ENCODE peak calls at places on chromosomes 12 and 14, in six cellular contexts. One of them, this sample, is unnamed.

GRCh38 chr12:47189753-47190152 is 110.0 kb upstream of the AMIGO2 start:
- DNase-seq in fibroblast of lung: no peak
- DNase-seq in H9: peak; percentile 42
- DNase-seq in endothelial cell of umbilical vein: no peak
- DNase-seq in mesendoderm: no peak
- DNase-seq in neural progenitor cell: no peak
- DNase-seq in this sample: peak; percentile 74

GRCh38 chr14:98185036-98185435 is 1087.0 kb downstream of the BCL11B start:
- DNase-seq in fibroblast of lung: no peak
- DNase-seq in H9: no peak
- DNase-seq in endothelial cell of umbilical vein: no peak
- DNase-seq in mesendoderm: no peak
- DNase-seq in neural progenitor cell: no peak
- DNase-seq in this sample: no peak

GRCh38 chr12:24902521-24903304 is 46.2 kb downstream of the BCAT1 start:
- DNase-seq in fibroblast of lung: peak; percentile 52
- DNase-seq in H9: peak; percentile 72
- DNase-seq in endothelial cell of umbilical vein: no peak
- DNase-seq in mesendoderm: peak; percentile 75
- DNase-seq in neural progenitor cell: peak; percentile 78
- DNase-seq in this sample: peak; percentile 87

GRCh38 chr12:68521848-68522502 is 88.7 kb upstream of the RAP1B start:
- DNase-seq in fibroblast of lung: peak; percentile 15
- DNase-seq in H9: no peak
- DNase-seq in endothelial cell of umbilical vein: no peak
- DNase-seq in mesendoderm: no peak
- DNase-seq in neural progenitor cell: no peak
- DNase-seq in this sample: no peak

GRCh38 chr12:14950982-14951746 is 10.2 kb downstream of the ARHGDIB start:
- DNase-seq in fibroblast of lung: peak; percentile 27
- DNase-seq in H9: peak; percentile 70
- DNase-seq in endothelial cell of umbilical vein: no peak
- DNase-seq in mesendoderm: peak; percentile 94
- DNase-seq in neural progenitor cell: peak; percentile 50
- DNase-seq in this sample: peak; percentile 80

GRCh38 chr12:83664650-83665049 is 977.9 kb downstream of the TMTC2 start:
- DNase-seq in fibroblast of lung: no peak
- DNase-seq in H9: no peak
- DNase-seq in endothelial cell of umbilical vein: no peak
- DNase-seq in mesendoderm: no peak
- DNase-seq in neural progenitor cell: peak; percentile 21
- DNase-seq in this sample: no peak

GRCh38 chr12:53290661-53291060 is 4.7 kb upstream of the PFDN5 start:
- DNase-seq in fibroblast of lung: peak; percentile 52
- DNase-seq in H9: no peak
- DNase-seq in endothelial cell of umbilical vein: no peak
- DNase-seq in mesendoderm: no peak
- DNase-seq in neural progenitor cell: no peak
- DNase-seq in this sample: no peak

GRCh38 chr14:104554088-104554607 is 25.4 kb upstream of the C14orf180 start:
- DNase-seq in fibroblast of lung: no peak
- DNase-seq in H9: no peak
- DNase-seq in endothelial cell of umbilical vein: no peak
- DNase-seq in mesendoderm: no peak
- DNase-seq in neural progenitor cell: no peak
- DNase-seq in this sample: peak; percentile 38

GRCh38 chr14:68020999-68021663 is 201.6 kb downstream of the RAD51B start:
- DNase-seq in fibroblast of lung: no peak
- DNase-seq in H9: no peak
- DNase-seq in endothelial cell of umbilical vein: no peak
- DNase-seq in mesendoderm: no peak
- DNase-seq in neural progenitor cell: no peak
- DNase-seq in this sample: no peak

DNA sequence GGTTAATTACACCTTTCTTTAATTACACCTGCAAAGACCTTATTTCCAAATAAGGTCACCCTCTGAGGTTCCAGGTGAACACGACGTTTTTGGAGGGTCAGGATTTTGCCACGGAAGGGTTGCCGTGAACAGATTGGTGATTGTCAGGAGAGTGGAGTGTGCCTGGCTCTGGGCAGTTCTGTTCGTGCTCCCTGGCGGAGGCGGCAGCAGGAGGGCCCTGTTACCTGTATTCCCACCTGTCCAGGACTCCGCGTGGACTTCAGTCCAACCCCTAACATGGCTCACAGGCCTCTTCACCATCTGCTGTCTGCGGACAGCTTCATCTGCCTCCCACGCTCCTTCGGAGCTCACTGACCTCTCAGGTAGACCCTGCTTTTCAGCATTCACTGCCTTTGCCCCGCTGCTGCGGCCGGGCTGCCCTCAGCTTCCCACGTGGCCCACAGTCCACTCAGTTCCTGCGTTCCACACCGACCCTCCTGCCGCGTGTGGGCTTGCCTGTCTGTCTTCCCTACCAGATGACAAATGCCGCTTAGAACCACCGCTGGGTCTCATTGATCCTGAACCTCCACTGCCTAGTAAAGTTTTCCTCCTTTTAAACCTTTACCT is 187.5 kb upstream of the DIO3 start:
- DNase-seq in fibroblast of lung: no peak
- DNase-seq in H9: no peak
- DNase-seq in endothelial cell of umbilical vein: no peak
- DNase-seq in mesendoderm: no peak
- DNase-seq in neural progenitor cell: no peak
- DNase-seq in this sample: no peak
- H3K27ac ChIP-seq in fibroblast of lung: no peak overlapping the region
- H3K27ac ChIP-seq in H9: no peak overlapping the region
- H3K27ac ChIP-seq in endothelial cell of umbilical vein: no peak overlapping the region
- H3K27ac ChIP-seq in mesendoderm: no peak overlapping the region
- H3K27ac ChIP-seq in neural progenitor cell: no peak overlapping the region
- H3K27ac ChIP-seq in this sample: no peak overlapping the region

DNA sequence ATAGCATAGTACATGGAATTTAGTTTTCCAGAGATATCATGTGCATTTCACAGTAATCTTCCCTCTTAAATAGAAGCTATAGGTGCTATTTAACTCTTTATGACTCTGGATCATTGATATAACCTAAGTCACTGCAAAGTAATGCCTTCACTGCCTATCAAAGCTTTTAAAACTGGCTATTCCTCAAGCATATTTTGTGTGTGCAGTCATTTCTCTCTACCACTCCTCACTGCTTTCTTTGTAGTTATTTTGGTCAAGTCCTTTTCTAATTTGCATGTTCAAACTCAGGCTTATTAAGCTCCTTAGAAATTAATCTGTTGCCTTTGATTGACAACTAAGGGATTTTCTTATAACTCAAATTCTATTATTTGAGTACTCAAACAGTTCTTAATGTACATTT is 79.4 kb upstream of the PLEKHG7 start:
- DNase-seq in fibroblast of lung: peak; percentile 61
- DNase-seq in H9: no peak
- DNase-seq in endothelial cell of umbilical vein: no peak
- DNase-seq in mesendoderm: no peak
- DNase-seq in neural progenitor cell: no peak
- DNase-seq in this sample: no peak
- H3K4me1 ChIP-seq in fibroblast of lung: no peaks in the 10 kb centered on the region
- H3K4me1 ChIP-seq in H9: no peaks in the 10 kb centered on the region
- H3K4me1 ChIP-seq in endothelial cell of umbilical vein: no peaks in the 10 kb centered on the region
- H3K4me1 ChIP-seq in mesendoderm: no peaks in the 10 kb centered on the region
- H3K4me1 ChIP-seq in neural progenitor cell: no peaks in the 10 kb centered on the region
- H3K4me1 ChIP-seq in this sample: no peaks in the 10 kb centered on the region

DNA sequence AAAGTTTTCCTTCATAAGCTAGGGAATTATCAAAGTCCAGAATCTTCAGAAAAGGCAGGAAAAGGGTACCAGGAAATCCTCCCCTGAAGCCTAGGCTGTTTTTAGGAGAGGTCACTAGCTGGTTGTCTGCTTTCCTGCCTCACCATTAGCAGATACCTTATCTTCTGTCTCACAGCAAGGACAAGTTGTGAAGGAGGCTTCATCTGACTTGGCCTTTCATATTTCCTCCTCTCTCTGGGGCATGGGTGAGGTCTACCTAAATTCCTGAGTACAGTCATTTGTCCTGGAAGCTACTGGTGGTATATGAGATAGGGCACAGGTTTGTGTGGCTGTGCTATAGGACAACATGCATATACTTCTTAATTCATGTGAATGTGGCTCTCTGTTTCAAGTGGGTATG is 2.3 kb downstream of the FOXJ2 start:
- DNase-seq in fibroblast of lung: peak; percentile 15
- DNase-seq in H9: no peak
- DNase-seq in endothelial cell of umbilical vein: peak; percentile 11
- DNase-seq in mesendoderm: peak; percentile 59
- DNase-seq in neural progenitor cell: no peak
- DNase-seq in this sample: no peak
- H3K9ac ChIP-seq in fibroblast of lung: no peak overlapping the region
- H3K9ac ChIP-seq in H9: no peak overlapping the region
- H3K9ac ChIP-seq in endothelial cell of umbilical vein: no peak overlapping the region
- H3K9ac ChIP-seq in mesendoderm: peak overlapping the region; percentile 93
- H3K9ac ChIP-seq in neural progenitor cell: no peak overlapping the region
- H3K9ac ChIP-seq in this sample: no peak overlapping the region

GRCh38 chr12:6118891-6119568 is 5.4 kb downstream of the VWF start:
- DNase-seq in fibroblast of lung: peak; percentile 23
- DNase-seq in H9: no peak
- DNase-seq in endothelial cell of umbilical vein: peak; percentile 52
- DNase-seq in mesendoderm: no peak
- DNase-seq in neural progenitor cell: no peak
- DNase-seq in this sample: peak; percentile 47
- H3K27ac ChIP-seq in fibroblast of lung: no peak overlapping the region
- H3K27ac ChIP-seq in H9: no peak overlapping the region
- H3K27ac ChIP-seq in endothelial cell of umbilical vein: peak overlapping the region; percentile 100
- H3K27ac ChIP-seq in mesendoderm: no peak overlapping the region
- H3K27ac ChIP-seq in neural progenitor cell: no peak overlapping the region
- H3K27ac ChIP-seq in this sample: no peak overlapping the region

GRCh38 chr12:94172973-94173372 is 24.6 kb downstream of the PLXNC1 start:
- DNase-seq in fibroblast of lung: peak; percentile 91
- DNase-seq in H9: no peak
- DNase-seq in endothelial cell of umbilical vein: no peak
- DNase-seq in mesendoderm: no peak
- DNase-seq in neural progenitor cell: no peak
- DNase-seq in this sample: no peak

GRCh38 chr12:94175763-94176660 is 27.6 kb downstream of the PLXNC1 start:
- DNase-seq in fibroblast of lung: peak; percentile 9
- DNase-seq in H9: no peak
- DNase-seq in endothelial cell of umbilical vein: no peak
- DNase-seq in mesendoderm: no peak
- DNase-seq in neural progenitor cell: no peak
- DNase-seq in this sample: no peak

GRCh38 chr12:94173660-94174265 is 25.4 kb downstream of the PLXNC1 start:
- DNase-seq in fibroblast of lung: no peak
- DNase-seq in H9: no peak
- DNase-seq in endothelial cell of umbilical vein: no peak
- DNase-seq in mesendoderm: no peak
- DNase-seq in neural progenitor cell: no peak
- DNase-seq in this sample: no peak

GRCh38 chr12:94172031-94172430 is 23.7 kb downstream of the PLXNC1 start:
- DNase-seq in fibroblast of lung: peak; percentile 28
- DNase-seq in H9: no peak
- DNase-seq in endothelial cell of umbilical vein: no peak
- DNase-seq in mesendoderm: peak; percentile 59
- DNase-seq in neural progenitor cell: peak; percentile 70
- DNase-seq in this sample: no peak

DNA sequence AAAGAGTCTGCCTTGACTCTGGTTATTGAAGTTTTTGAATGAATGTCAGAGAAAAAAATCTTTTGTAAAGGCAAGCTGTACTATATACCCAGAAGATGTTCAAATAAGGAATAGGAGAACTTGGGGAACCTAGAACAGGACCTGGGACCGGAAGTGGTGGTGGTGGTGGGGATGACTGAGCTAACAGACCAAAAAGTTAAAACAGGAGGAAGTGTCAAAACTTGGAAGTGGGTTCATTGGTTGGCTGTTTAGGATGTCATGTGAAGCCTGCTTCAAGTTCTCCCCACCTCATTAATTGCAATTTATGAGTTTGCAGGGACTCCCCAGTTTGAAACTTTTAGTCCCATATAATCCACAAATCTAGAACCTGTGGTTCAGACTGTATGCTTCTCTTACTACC is 26.2 kb downstream of the PLXNC1 start:
- DNase-seq in fibroblast of lung: no peak
- DNase-seq in H9: no peak
- DNase-seq in endothelial cell of umbilical vein: no peak
- DNase-seq in mesendoderm: no peak
- DNase-seq in neural progenitor cell: no peak
- DNase-seq in this sample: no peak
- H3K4me1 ChIP-seq in fibroblast of lung: peaks cover 3% of the 10 kb centered on the region
- H3K4me1 ChIP-seq in H9: no peaks in the 10 kb centered on the region
- H3K4me1 ChIP-seq in endothelial cell of umbilical vein: no peaks in the 10 kb centered on the region
- H3K4me1 ChIP-seq in mesendoderm: no peaks in the 10 kb centered on the region
- H3K4me1 ChIP-seq in neural progenitor cell: peaks cover 25% of the 10 kb centered on the region
- H3K4me1 ChIP-seq in this sample: no peaks in the 10 kb centered on the region

This sample was measured in endodermal cell.